ENCODE peak calls at places on chromosomes 13 and 19, in eight cellular contexts. V is immature natural killer cell; J is activated naive CD4-positive, alpha-beta T cell treated with anti-CD3 and anti-CD28 coated beads for 36 hours; O is CD4-positive, alpha-beta T cell; H is heart right ventricle; Z is naive B cell; M is fibroblast of mammary gland; N is stimulated activated CD8-positive, alpha-beta memory T cell treated with anti-CD3 and anti-CD28 coated beads, Interleukin-2, amount 100 ng/mL, for 1 hour. X is an unnamed sample.

GRCh38 chr19:39428309-39429112 is 7.2 kb downstream of the RPS16 start:
- DNase-seq in H (peak; percentile 77), O (no peak), J (no peak), Z (no peak), M (peak; percentile 89), V (no peak), N (no peak), X (no peak)

GRCh38 chr19:12202250-12202649 is 39.4 kb downstream of the ZNF136 start:
- DNase-seq in M (no peak), J (peak; percentile 84), O (peak; percentile 56), N (no peak), V (peak; percentile 41), H (peak; percentile 29), Z (peak; percentile 25), X (no peak)

GRCh38 chr19:15331419-15332310 is 674 bp downstream of the BRD4 start:
- DNase-seq in O (peak; percentile 26), V (peak; percentile 73), N (peak; percentile 25), J (peak; percentile 56), M (peak; percentile 39), H (peak; percentile 58), Z (peak; percentile 67), X (no peak)

GRCh38 chr13:99196466-99197256 is 4.0 kb upstream of the UBAC2 start:
- DNase-seq in N (no peak), V (no peak), M (no peak), Z (peak; percentile 33), J (no peak), H (no peak), O (no peak), X (no peak)

GRCh38 chr19:53642381-53643099 is 10.7 kb downstream of the DPRX start:
- DNase-seq in M (no peak), J (no peak), H (no peak), N (no peak), Z (no peak), V (no peak), O (no peak), X (no peak)

GRCh38 chr13:41352935-41353801 is 42.1 kb downstream of the NAA16 start:
- DNase-seq in Z (peak; percentile 14), N (peak; percentile 21), M (peak; percentile 67), V (peak; percentile 51), O (peak; percentile 52), J (peak; percentile 69), H (no peak), X (no peak)

GRCh38 chr13:74794582-74794981 is 660.4 kb upstream of the KLF12 start:
- DNase-seq in O (no peak), Z (no peak), V (no peak), N (no peak), M (peak; percentile 34), H (no peak), J (no peak), X (no peak)

GRCh38 chr19:41351339-41352245 is 2.1 kb downstream of the TGFB1 start:
- DNase-seq in Z (peak; percentile 91), J (peak; percentile 76), N (peak; percentile 73), O (peak; percentile 77), V (peak; percentile 96), H (peak; percentile 72), M (peak; percentile 58), X (no peak)

GRCh38 chr19:737591-738093 is 13.3 kb upstream of the MISP start:
- DNase-seq in M (peak; percentile 20), J (peak; percentile 62), O (peak; percentile 41), V (peak; percentile 38), N (peak; percentile 24), Z (peak; percentile 47), H (peak; percentile 59), X (no peak)

GRCh38 chr19:16594131-16594586 is 21.9 kb upstream of the SLC35E1 start:
- DNase-seq in Z (peak; percentile 68), M (no peak), N (no peak), O (no peak), J (peak; percentile 71), H (no peak), V (peak; percentile 84), X (no peak)

GRCh38 chr19:4376245-4376990 is 23.9 kb downstream of the SH3GL1 start:
- DNase-seq in M (no peak), V (no peak), H (no peak), O (no peak), N (no peak), Z (no peak), J (no peak), X (no peak)

GRCh38 chr13:23626730-23627129 is 56.5 kb downstream of the TNFRSF19 start:
- DNase-seq in J (no peak), V (no peak), N (no peak), O (no peak), M (no peak), Z (no peak), H (no peak), X (no peak)

GRCh38 chr13:110592670-110593069 is 22.7 kb upstream of the NAXD start:
- DNase-seq in V (no peak), Z (no peak), H (no peak), M (peak; percentile 92), N (no peak), O (no peak), J (no peak), X (no peak)

GRCh38 chr13:98494769-98495168 is 82.1 kb downstream of the STK24 start:
- DNase-seq in J (no peak), O (no peak), Z (no peak), H (no peak), N (no peak), V (no peak), M (no peak), X (no peak)

GRCh38 chr19:1935484-1936208 is 5.3 kb upstream of the CSNK1G2 start:
- DNase-seq in M (peak; percentile 52), Z (no peak), J (peak; percentile 30), N (no peak), O (no peak), H (no peak), V (no peak), X (no peak)

GRCh38 chr13:113411216-113412023 is 41.9 kb downstream of the ADPRHL1 start:
- DNase-seq in O (no peak), M (peak; percentile 99), Z (no peak), V (no peak), N (no peak), J (no peak), H (peak; percentile 75), X (peak; percentile 67)

GRCh38 chr19:11380653-11381534 is 3.2 kb downstream of the EPOR start:
- DNase-seq in N (peak; percentile 88), Z (peak; percentile 98), J (peak; percentile 98), O (peak; percentile 97), M (peak; percentile 93), V (peak; percentile 96), H (peak; percentile 93), X (peak; percentile 87)

GRCh38 chr13:114074671-114075315 is 57.6 kb downstream of the RASA3 start:
- DNase-seq in V (no peak), J (no peak), M (no peak), N (no peak), Z (no peak), O (no peak), H (no peak), X (no peak)

GRCh38 chr13:87798536-87798935 is 127.4 kb downstream of the SLITRK5 start:
- DNase-seq in H (no peak), V (no peak), M (no peak), N (no peak), Z (no peak), J (no peak), O (no peak), X (no peak)

GRCh38 chr19:33234092-33234491 is 8.4 kb upstream of the SLC7A10 start:
- DNase-seq in H (no peak), M (no peak), N (no peak), J (no peak), Z (no peak), V (no peak), O (no peak), X (no peak)

GRCh38 chr19:47445937-47446402 is 25.7 kb downstream of the SLC8A2 start:
- DNase-seq in O (peak; percentile 50), M (no peak), V (peak; percentile 58), H (no peak), J (peak; percentile 65), N (peak; percentile 48), Z (peak; percentile 48), X (no peak)

GRCh38 chr13:33174491-33174890 is 111.1 kb downstream of the STARD13 start:
- DNase-seq in V (no peak), J (no peak), O (no peak), H (no peak), N (no peak), M (no peak), Z (no peak), X (no peak)

GRCh38 chr19:44111910-44112463 is 1.2 kb upstream of the ZNF225 start:
- DNase-seq in N (no peak), O (no peak), J (peak; percentile 13), Z (no peak), V (no peak), H (no peak), M (peak; percentile 91), X (no peak)

GRCh38 chr19:45133661-45134060 is 27.1 kb downstream of the NKPD1 start:
- DNase-seq in V (no peak), Z (no peak), J (no peak), M (no peak), N (no peak), O (no peak), H (no peak), X (no peak)

GRCh38 chr13:50518131-50518530 is 325.4 kb downstream of the DLEU7 start:
- DNase-seq in N (no peak), V (no peak), M (no peak), H (no peak), J (no peak), Z (no peak), O (no peak), X (no peak)

GRCh38 chr13:98324105-98324504 is 147.0 kb upstream of the RNF113B start:
- DNase-seq in V (no peak), N (no peak), M (peak; percentile 66), Z (no peak), O (no peak), H (no peak), J (no peak), X (no peak)

GRCh38 chr19:58305932-58306323 is 751 bp downstream of the ERVK3-1 start:
- DNase-seq in J (no peak), O (no peak), V (peak; percentile 30), M (peak; percentile 14), N (no peak), H (no peak), Z (no peak), X (no peak)

GRCh38 chr19:48036765-48037164 is 7.1 kb downstream of the CABP5 start:
- DNase-seq in Z (no peak), J (no peak), M (no peak), N (no peak), O (no peak), H (no peak), V (no peak), X (no peak)

GRCh38 chr13:89269737-89270136 is 1598.6 kb downstream of the SLITRK5 start:
- DNase-seq in M (no peak), N (no peak), V (no peak), O (no peak), H (no peak), Z (no peak), J (no peak), X (no peak)

X was measured in HS-27A.